ENCODE peak calls at places on chromosomes 1 and 21, in seven cellular contexts. L is left ventricle myocardium inferior; B is uterus; H is mammary epithelial cell; X is bronchial epithelial cell; Y is CD8-positive, alpha-beta T cell; Z is neural progenitor cell. F is an unnamed sample. For H3K27me3, the result is how much of the 10 kb centered on the place peaks cover.

GRCh38 chr1:153752561-153753195 is 22.5 kb upstream of the SLC27A3 start:
- DNase-seq in Z (no peak), H (no peak), B (peak), L (no peak), X (no peak), Y (no peak), F (no peak)

GRCh38 chr1:230627767-230628166 is 14.5 kb upstream of the COG2 start:
- DNase-seq in L (no peak), X (peak), B (no peak), Y (no peak), Z (no peak), H (peak), F (no peak)

GRCh38 chr21:36753556-36753955 is 54.6 kb downstream of the SIM2 start:
- DNase-seq in Z (no peak), B (no peak), H (peak), L (no peak), X (peak), Y (no peak), F (no peak)

GRCh38 chr1:229196404-229197224 is 74.3 kb upstream of the RAB4A start:
- DNase-seq in B (no peak), H (no peak), Z (no peak), Y (no peak), L (no peak), X (no peak), F (no peak)

GRCh38 chr1:59163268-59164092 is 133.4 kb upstream of the FGGY start:
- DNase-seq in Y (no peak), L (no peak), Z (no peak), H (no peak), X (peak), B (no peak), F (no peak)

GRCh38 chr1:167033646-167034045 is 44.6 kb downstream of the MAEL start:
- DNase-seq in Z (no peak), X (no peak), L (no peak), B (no peak), Y (no peak), H (no peak), F (no peak)

GRCh38 chr1:163842546-163842945 is 520.8 kb downstream of the NUF2 start:
- DNase-seq in X (no peak), Y (no peak), B (no peak), Z (no peak), H (no peak), L (no peak), F (no peak)

GRCh38 chr21:19692231-19692630 is 1288.6 kb upstream of the TMPRSS15 start:
- DNase-seq in Z (peak), B (no peak), X (no peak), Y (no peak), H (no peak), L (no peak), F (no peak)

GRCh38 chr21:17911628-17912027 is 92.5 kb upstream of the C21orf91 start:
- DNase-seq in Z (no peak), X (peak), L (no peak), B (no peak), H (peak), Y (no peak), F (no peak)

GRCh38 chr1:18528616-18529015 is 47.9 kb downstream of the KLHDC7A start:
- DNase-seq in Y (no peak), L (no peak), H (no peak), X (no peak), B (no peak), Z (no peak), F (no peak)

GRCh38 chr1:95679262-95679661 is 445.3 kb downstream of the RWDD3 start:
- DNase-seq in L (no peak), X (no peak), B (no peak), Y (no peak), H (no peak), Z (no peak), F (no peak)
- H3K27me3 ChIP-seq in L (under half), X (under half), B (under half), Y (under half), H (under half), Z (under half), F (under half)

DNA sequence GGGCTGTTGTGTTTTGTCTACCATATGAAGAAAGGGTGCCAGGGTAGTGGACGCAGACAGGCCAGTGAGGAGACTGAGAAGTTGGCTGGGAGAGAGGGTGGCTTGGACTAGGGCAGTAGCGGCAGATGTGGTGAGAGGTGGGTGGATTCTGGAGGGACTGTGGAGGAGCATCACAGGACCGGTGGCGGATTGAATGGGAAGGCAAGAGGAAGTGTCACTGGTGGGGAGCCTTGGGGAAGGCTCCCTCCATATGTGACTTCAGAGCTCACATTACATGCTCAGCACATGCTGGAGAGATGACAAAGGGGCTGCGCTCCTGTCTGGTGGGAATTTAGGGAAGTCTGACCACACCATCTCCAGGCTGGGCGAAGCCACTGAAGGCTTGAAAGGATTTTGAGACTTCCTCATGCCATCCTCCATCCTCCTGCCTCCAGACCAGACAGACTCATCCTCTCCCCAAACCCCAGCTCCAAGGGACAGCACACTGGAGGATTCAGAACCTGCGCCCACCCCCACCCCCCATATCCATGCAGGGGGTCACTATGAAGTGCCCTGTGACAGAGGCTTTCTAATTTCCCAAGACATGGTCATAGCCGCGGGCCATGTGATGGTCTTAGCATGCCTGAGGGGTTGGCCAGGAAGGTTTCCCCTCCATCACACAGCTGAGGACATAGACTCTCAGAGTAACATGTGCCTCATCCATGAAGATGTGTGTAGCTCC is 138.8 kb upstream of the WNT4 start:
- DNase-seq in H (no peak), Z (no peak), X (no peak), B (no peak), Y (no peak), L (no peak), F (no peak)
- H3K27me3 ChIP-seq in H (under half), Z (under half), X (under half), B (under half), Y (under half), L (half or more), F (under half)

DNA sequence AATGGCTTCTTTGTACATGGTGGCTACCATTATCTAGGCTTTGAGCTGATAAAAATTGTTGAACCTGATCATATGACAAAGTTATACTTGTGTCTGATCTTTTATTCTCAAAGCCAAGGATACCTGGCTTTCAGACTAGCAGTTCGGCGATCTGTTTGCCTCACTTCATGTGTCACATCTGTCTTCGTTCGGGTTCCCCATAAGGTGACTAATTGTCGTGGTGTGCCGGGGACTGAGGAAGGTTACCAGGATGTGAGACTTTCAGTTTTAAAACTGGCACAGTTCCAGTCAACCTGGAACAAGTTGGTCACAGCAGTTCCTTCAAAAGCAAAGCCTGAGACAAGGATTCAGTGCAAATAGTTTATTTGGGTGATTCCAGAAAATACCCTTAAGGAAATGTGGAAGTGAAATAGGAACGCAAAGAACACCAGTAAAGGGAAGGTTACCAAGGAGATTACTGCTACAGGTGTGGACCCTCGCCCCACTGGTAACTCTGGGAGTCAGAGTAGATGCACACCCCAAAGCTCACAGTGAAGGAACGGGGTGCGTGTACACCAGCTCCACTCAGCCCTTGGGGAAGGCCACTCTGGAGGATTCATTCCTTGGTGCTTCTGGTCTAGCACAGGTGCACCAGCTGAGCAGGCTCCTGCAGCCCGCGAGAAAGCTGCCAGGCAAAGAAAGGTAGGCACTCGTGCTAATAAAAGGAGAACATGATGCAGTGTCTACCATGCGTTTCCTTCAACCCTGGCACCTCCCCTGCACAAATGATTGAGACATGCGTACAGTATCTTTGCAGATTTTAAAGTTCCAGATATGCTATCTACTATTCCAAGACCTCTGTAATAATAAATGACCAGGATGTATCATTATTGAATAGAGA is 69.0 kb downstream of the VWA5B1 start:
- DNase-seq in H (no peak), B (no peak), Z (no peak), L (no peak), Y (no peak), X (no peak), F (no peak)
- H3K27me3 ChIP-seq in H (under half), B (under half), Z (half or more), L (under half), Y (under half), X (under half), F (under half)

GRCh38 chr1:175450219-175450618 is 257.6 kb upstream of the KIAA0040 start:
- DNase-seq in L (no peak), Y (no peak), X (no peak), Z (no peak), B (no peak), H (no peak), F (no peak)
- H3K27me3 ChIP-seq in L (under half), Y (under half), X (under half), Z (under half), B (under half), H (under half), F (under half)

GRCh38 chr1:2059290-2059953 is 9.2 kb downstream of the PRKCZ start:
- DNase-seq in Z (no peak), X (no peak), B (no peak), Y (no peak), L (no peak), H (no peak), F (no peak)
- H3K27me3 ChIP-seq in Z (under half), X (under half), B (under half), Y (under half), L (under half), H (under half), F (under half)

DNA sequence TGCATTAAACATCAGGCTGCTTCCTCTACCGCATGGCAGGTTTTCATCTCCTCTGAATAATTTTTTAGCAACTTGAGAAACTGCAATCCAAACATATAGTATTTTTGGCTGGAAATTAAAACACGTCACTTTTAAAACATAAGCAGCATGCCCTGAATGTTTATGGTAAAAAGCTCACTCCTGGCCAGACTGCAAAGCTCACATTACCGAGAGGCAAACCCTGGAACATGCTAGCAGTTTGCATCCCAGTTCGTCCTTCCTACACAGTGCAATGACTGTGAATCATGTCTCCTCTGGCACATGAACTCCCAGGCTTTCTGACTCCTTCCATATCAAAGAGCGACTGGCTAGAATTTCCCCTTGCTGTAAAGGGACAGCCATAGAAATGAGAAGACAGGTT is 312.2 kb downstream of the RRAGC start:
- DNase-seq in Y (no peak), B (no peak), H (no peak), X (no peak), Z (no peak), L (no peak), F (no peak)
- H3K27me3 ChIP-seq in Y (under half), B (under half), H (under half), X (under half), Z (under half), L (half or more), F (under half)